ENCODE peak calls at places on chromosomes 13 and 19, in eight cellular contexts. L is PC-9, A is small intestine, O is Peyer's patch, Q is hepatocyte, K is pancreas, V is spleen, G is neuronal stem cell. M is an unnamed sample.
A peak's percentile ranks its signal among the peaks of the same experiment; 100 is the strongest.

GRCh38 chr19:18128044-18128443 is 24.9 kb upstream of the PIK3R2 start:
- DNase-seq in A (no peak), Q (no peak), G (no peak), L (no peak), O (no peak), V (no peak), K (no peak), M (no peak)

GRCh38 chr13:83975668-83976165 is 93.4 kb upstream of the SLITRK1 start:
- DNase-seq in L (no peak), K (no peak), G (no peak), O (no peak), A (no peak), Q (no peak), V (no peak), M (no peak)

GRCh38 chr13:41835871-41836270 is 125.0 kb downstream of the VWA8 start:
- DNase-seq in O (no peak), V (no peak), L (no peak), Q (no peak), G (no peak), A (no peak), K (no peak), M (no peak)

GRCh38 chr19:40423227-40423566 is 2.6 kb downstream of the SERTAD1 start:
- DNase-seq in A (no peak), O (no peak), L (no peak), Q (no peak), G (no peak), V (no peak), K (no peak), M (no peak)

GRCh38 chr19:7242601-7243258 is 51.5 kb downstream of the INSR start:
- DNase-seq in A (no peak), O (no peak), Q (no peak), K (no peak), V (no peak), G (no peak), L (peak; percentile 79), M (no peak)

GRCh38 chr13:98533912-98534311 is 43.0 kb downstream of the STK24 start:
- DNase-seq in K (no peak), A (no peak), O (no peak), G (no peak), Q (no peak), L (no peak), V (no peak), M (no peak)

GRCh38 chr19:16943942-16944625 is 55.3 kb downstream of the F2RL3 start:
- DNase-seq in L (no peak), A (no peak), O (no peak), G (no peak), V (no peak), K (no peak), Q (no peak), M (no peak)

GRCh38 chr13:46964789-46965527 is 68.1 kb upstream of the HTR2A start:
- DNase-seq in O (no peak), A (no peak), Q (no peak), K (no peak), L (no peak), G (no peak), V (no peak), M (no peak)

GRCh38 chr13:60351326-60351725 is 45.7 kb upstream of the TDRD3 start:
- DNase-seq in A (no peak), V (no peak), G (no peak), O (no peak), Q (peak; percentile 20), L (peak; percentile 55), K (no peak), M (no peak)

GRCh38 chr13:31437975-31438374 is 238.2 kb downstream of the B3GLCT start:
- DNase-seq in V (no peak), A (no peak), Q (no peak), G (no peak), K (no peak), O (no peak), L (no peak), M (no peak)

GRCh38 chr19:17949956-17950309 is 17.0 kb upstream of the KCNN1 start:
- DNase-seq in Q (no peak), O (no peak), V (peak; percentile 62), A (no peak), K (no peak), G (no peak), L (no peak), M (no peak)

GRCh38 chr13:79987761-79988160 is 353.2 kb downstream of the SPRY2 start:
- DNase-seq in K (no peak), L (no peak), Q (no peak), A (no peak), V (no peak), O (no peak), G (no peak), M (no peak)

GRCh38 chr19:7004313-7004931 is 16.8 kb downstream of the MBD3L2B start:
- DNase-seq in L (no peak), O (no peak), K (no peak), V (no peak), G (no peak), Q (peak; percentile 59), A (peak; percentile 14), M (no peak)

GRCh38 chr19:51688665-51689571 is 4.2 kb upstream of the SPACA6 start:
- DNase-seq in G (peak; percentile 79), O (peak; percentile 72), A (peak; percentile 35), L (peak; percentile 72), Q (peak; percentile 95), K (peak; percentile 93), V (peak; percentile 84), M (peak; percentile 93)

GRCh38 chr19:6766357-6767080 is 716 bp downstream of the SH2D3A start:
- DNase-seq in G (no peak), L (no peak), Q (no peak), O (peak; percentile 63), A (peak; percentile 57), V (no peak), K (no peak), M (no peak)

GRCh38 chr19:33436360-33437345 is 63.1 kb downstream of the CEBPG start:
- DNase-seq in G (no peak), O (no peak), L (no peak), K (no peak), A (no peak), V (peak; percentile 67), Q (no peak), M (no peak)

GRCh38 chr13:98317573-98318171 is 140.6 kb upstream of the RNF113B start:
- DNase-seq in K (no peak), V (no peak), A (no peak), G (no peak), L (no peak), Q (no peak), O (no peak), M (no peak)

GRCh38 chr13:71882120-71882519 is 15.1 kb upstream of the DACH1 start:
- DNase-seq in V (no peak), A (no peak), Q (no peak), K (no peak), O (no peak), G (no peak), L (no peak), M (no peak)

GRCh38 chr19:12745166-12745897 is 6.3 kb upstream of the BEST2 start:
- DNase-seq in L (peak; percentile 67), G (no peak), V (no peak), O (no peak), Q (no peak), A (no peak), K (no peak), M (no peak)

DNA sequence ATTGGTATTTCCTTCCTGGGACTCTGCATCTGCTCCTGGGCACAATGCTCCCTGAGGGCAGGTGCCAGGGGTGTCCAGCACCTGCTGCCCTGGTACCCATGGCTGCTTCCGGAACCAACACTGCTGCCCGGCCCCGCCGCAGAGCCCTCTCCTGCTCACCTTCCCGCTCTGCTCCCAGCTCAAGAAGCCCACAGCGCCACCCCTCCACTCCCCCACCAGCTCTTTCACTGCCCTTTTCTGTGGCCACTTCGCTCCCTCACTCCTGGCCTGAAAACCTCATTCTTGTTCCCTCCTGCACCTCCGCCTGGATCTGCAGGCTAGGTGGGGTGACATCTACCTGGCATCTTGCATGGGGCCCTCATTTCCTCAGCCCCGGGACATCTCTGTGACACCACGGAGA is 6.4 kb downstream of the ZNF787 start:
- DNase-seq in V (no peak), O (no peak), K (no peak), G (no peak), A (no peak), L (no peak), Q (no peak), M (no peak)
- H3K4me1 ChIP-seq in V (peaks cover 100% of the 10 kb centered on the region), O (peaks cover 89% of the 10 kb centered on the region), K (peaks cover 51% of the 10 kb centered on the region), G (peaks cover 32% of the 10 kb centered on the region), A (peaks cover 12% of the 10 kb centered on the region), L (peaks cover 34% of the 10 kb centered on the region), Q (peaks cover 50% of the 10 kb centered on the region), M (peaks cover 87% of the 10 kb centered on the region)

DNA sequence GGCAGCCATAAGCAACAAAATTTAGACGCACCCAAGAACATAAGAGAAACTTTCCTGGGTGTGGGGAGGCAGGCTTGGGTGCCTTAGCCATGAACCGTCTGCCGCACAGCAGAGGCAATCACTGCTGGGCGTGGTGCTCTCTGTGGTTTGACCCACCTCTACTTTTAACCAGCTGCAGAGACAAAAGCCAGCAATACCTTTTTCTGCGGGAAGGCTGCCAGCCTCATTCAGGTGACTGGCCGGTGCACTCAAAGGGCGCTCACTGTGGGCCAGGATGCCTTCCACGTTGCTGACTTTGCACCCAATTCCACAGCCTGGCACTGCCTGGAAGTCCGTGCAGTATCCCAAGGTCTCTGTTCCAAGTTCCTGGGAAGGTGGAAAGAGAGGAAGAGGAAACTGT is 69.1 kb downstream of the ATP7B start:
- DNase-seq in L (peak; percentile 43), G (no peak), V (no peak), O (peak; percentile 90), A (peak; percentile 97), K (no peak), Q (no peak), M (no peak)
- H3K4me1 ChIP-seq in L (peaks cover 9% of the 10 kb centered on the region), G (no peaks in the 10 kb centered on the region), V (no peaks in the 10 kb centered on the region), O (peaks cover 14% of the 10 kb centered on the region), A (peaks cover 10% of the 10 kb centered on the region), K (no peaks in the 10 kb centered on the region), Q (no peaks in the 10 kb centered on the region), M (no peaks in the 10 kb centered on the region)

DNA sequence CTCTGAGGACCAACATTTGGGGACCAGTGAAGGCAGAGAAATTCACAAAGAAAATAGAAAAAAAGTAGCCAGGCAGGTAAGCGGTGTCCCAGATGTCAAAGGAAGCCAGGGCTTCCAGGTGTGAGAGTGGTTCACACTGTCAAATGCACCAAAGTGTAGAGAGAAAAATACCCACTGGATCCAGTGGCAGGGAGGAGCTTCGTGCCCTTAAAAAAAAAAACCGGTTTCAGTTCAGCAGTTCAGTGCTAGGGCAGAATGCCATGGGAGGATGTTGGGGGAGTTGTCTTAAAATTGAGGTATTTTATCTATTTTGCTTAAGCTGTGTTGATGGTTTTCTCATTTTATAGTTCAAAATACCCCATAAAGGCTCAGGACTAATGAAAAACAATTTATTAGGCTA is 47.8 kb upstream of the C1QTNF9 start:
- DNase-seq in A (peak; percentile 21), L (no peak), O (no peak), V (no peak), K (no peak), Q (no peak), G (no peak), M (no peak)
- H3K4me1 ChIP-seq in A (peaks cover 3% of the 10 kb centered on the region), L (no peaks in the 10 kb centered on the region), O (no peaks in the 10 kb centered on the region), V (peaks cover 71% of the 10 kb centered on the region), K (peaks cover 16% of the 10 kb centered on the region), Q (peaks cover 5% of the 10 kb centered on the region), G (no peaks in the 10 kb centered on the region), M (no peaks in the 10 kb centered on the region)

DNA sequence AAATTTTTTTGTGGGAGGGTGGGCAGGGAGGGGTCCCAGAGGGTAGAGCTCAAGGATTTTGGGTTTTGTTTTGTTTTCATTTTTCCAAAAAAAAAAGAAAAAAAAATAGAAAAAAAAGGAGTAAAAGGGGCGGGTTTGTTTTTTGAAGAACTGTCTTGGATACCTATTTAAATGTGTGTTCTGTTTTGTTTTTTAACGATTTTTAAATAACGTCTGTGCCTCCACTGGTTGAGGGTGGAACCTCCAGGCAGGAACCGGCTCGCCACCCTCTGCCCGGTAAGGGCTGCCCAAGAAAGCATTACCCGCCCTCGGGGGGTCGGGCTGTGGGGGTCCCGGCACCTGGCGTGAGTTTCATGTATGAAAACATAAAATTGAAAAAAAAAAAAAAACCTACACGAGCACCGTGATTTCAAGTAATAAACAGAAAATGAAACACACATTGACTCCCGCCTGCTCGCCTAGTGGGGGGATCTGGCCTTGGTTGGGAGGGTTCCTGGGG is 10.4 kb downstream of the MIDN start:
- DNase-seq in Q (no peak), V (no peak), K (no peak), O (peak; percentile 65), A (no peak), L (no peak), G (no peak), M (no peak)
- H3K4me1 ChIP-seq in Q (peaks cover 77% of the 10 kb centered on the region), V (peaks cover 98% of the 10 kb centered on the region), K (peaks cover 37% of the 10 kb centered on the region), O (peaks cover 90% of the 10 kb centered on the region), A (peaks cover 8% of the 10 kb centered on the region), L (peaks cover 53% of the 10 kb centered on the region), G (peaks cover 39% of the 10 kb centered on the region), M (peaks cover 63% of the 10 kb centered on the region)